ENCODE peak calls at places on chromosomes 5 and 9, in six cellular contexts. H is suprapubic skin, R is Kasumi-1, W is stromal cell of bone marrow, V is KBM-7, I is NCI-H2081. L is an unnamed sample.
A peak's percentile ranks its signal among the peaks of the same experiment; 100 is the strongest.

GRCh38 chr9:93267681-93268505 is 84.0 kb downstream of the WNK2 start:
- DNase-seq in I (no peak), W (no peak), V (no peak), H (peak; percentile 73), R (no peak), L (no peak)

GRCh38 chr9:121906074-121906520 is 187.0 kb downstream of the TTLL11 start:
- DNase-seq in W (peak; percentile 75), I (no peak), V (no peak), R (no peak), H (no peak), L (no peak)

GRCh38 chr5:122507581-122507980 is 195.5 kb downstream of the SNCAIP start:
- DNase-seq in I (no peak), V (no peak), H (no peak), W (no peak), R (no peak), L (no peak)

GRCh38 chr5:149847611-149848010 is 97.0 kb downstream of the PDE6A start:
- DNase-seq in H (no peak), V (no peak), W (no peak), I (no peak), R (no peak), L (no peak)

GRCh38 chr5:51829226-51829625 is 446.0 kb downstream of the ISL1 start:
- DNase-seq in R (no peak), I (no peak), H (no peak), V (no peak), W (no peak), L (no peak)

GRCh38 chr5:157545911-157546310 is 29.7 kb downstream of the ADAM19 start:
- DNase-seq in R (no peak), V (no peak), H (no peak), I (no peak), W (no peak), L (no peak)

GRCh38 chr9:105007143-105007542 is 79.2 kb upstream of the ABCA1 start:
- DNase-seq in W (peak; percentile 94), V (peak; percentile 84), I (no peak), R (peak; percentile 85), H (no peak), L (no peak)

GRCh38 chr5:174991807-174992308 is 267.5 kb downstream of the MSX2 start:
- DNase-seq in V (no peak), I (no peak), W (no peak), H (no peak), R (no peak), L (no peak)

GRCh38 chr5:91382530-91383026 is 539 bp downstream of the ARRDC3 start:
- DNase-seq in H (no peak), I (no peak), R (peak; percentile 63), W (no peak), V (peak; percentile 75), L (peak; percentile 23)

GRCh38 chr5:61313960-61314681 is 17.9 kb upstream of the ZSWIM6 start:
- DNase-seq in V (no peak), I (no peak), R (peak; percentile 86), W (peak; percentile 84), H (no peak), L (no peak)

L was measured in gastrocnemius medialis.